ENCODE peak calls at places on chromosome 10, in four cellular contexts. N, P, Y and A are unnamed samples.
A peak's percentile ranks its signal among the peaks of the same experiment; 100 is the strongest.

GRCh38 chr10:122656741-122657140 is 42.9 kb downstream of the C10orf120 start:
- DNase-seq in P (no peak), N (no peak), Y (no peak), A (no peak)

GRCh38 chr10:59361659-59362183 is 628 bp downstream of the FAM13C start:
- DNase-seq in P (no peak), N (no peak), Y (no peak), A (no peak)

GRCh38 chr10:86657396-86658011 is 3.2 kb downstream of the OPN4 start:
- DNase-seq in Y (no peak), P (no peak), N (no peak), A (no peak)

GRCh38 chr10:17744395-17744841 is 7.6 kb upstream of the TMEM236 start:
- DNase-seq in Y (no peak), P (no peak), N (no peak), A (no peak)

GRCh38 chr10:16745061-16745460 is 72.2 kb downstream of the RSU1 start:
- DNase-seq in N (no peak), Y (no peak), P (no peak), A (no peak)

GRCh38 chr10:70682920-70683600 is 10.8 kb downstream of the ADAMTS14 start:
- DNase-seq in N (no peak), P (no peak), Y (no peak), A (no peak)

GRCh38 chr10:99551158-99551557 is 18.4 kb downstream of the NKX2-3 start:
- DNase-seq in P (no peak), Y (no peak), N (no peak), A (no peak)

GRCh38 chr10:104327745-104328635 is 10.3 kb downstream of the ITPRIP start:
- DNase-seq in N (peak; percentile 66), Y (no peak), P (no peak), A (peak; percentile 85)

GRCh38 chr10:49512121-49512809 is 26.7 kb downstream of the ERCC6 start:
- DNase-seq in P (no peak), Y (no peak), N (no peak), A (no peak)

GRCh38 chr10:13319166-13319565 is 19.3 kb upstream of the PHYH start:
- DNase-seq in N (no peak), Y (no peak), P (no peak), A (no peak)

GRCh38 chr10:88081457-88082054 is 218.1 kb downstream of the PTEN start:
- DNase-seq in Y (no peak), P (no peak), N (no peak), A (no peak)

GRCh38 chr10:88083597-88083989 is 220.2 kb downstream of the PTEN start:
- DNase-seq in N (no peak), Y (no peak), P (no peak), A (no peak)

GRCh38 chr10:88080213-88080612 is 216.8 kb downstream of the PTEN start:
- DNase-seq in P (no peak), N (no peak), Y (no peak), A (peak; percentile 40)

GRCh38 chr10:88082391-88082790 is 219.0 kb downstream of the PTEN start:
- DNase-seq in P (no peak), N (no peak), Y (no peak), A (no peak)

DNA sequence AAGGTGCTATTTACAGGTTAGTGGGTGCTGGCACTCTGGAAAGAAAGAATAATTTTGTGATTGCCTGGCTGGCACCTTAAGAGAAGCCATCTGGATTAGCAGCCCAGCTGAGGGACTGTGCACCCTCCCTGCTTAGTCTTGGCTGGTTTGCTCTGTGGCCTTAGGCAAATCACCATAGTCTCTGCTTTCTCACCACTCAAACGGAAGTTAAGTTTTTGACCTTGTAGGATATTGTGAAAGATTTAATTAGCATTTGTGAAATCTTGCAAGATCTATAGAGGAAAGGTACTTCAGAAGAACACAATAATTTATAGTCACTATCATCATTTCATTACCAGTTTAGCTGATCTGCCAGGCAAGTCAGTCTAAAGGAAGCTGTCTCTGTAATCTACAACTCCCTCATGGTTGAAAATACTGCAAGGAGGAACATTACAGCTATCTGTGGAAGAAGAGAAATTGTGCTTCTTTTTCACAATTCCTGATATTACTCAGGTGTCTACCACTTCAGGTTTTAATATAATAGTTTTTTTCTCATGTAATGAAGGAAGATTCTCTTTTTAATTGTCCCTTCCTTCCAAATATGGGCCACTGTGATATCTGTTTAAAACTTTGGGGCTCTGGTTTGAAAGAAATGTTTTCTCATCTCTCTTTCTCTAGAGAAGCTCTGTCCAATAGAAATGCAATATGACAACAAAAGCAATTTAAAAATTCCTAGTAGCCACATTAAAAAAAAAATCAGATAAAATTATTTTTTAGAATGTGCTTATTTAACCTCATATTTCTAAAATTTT is 219.6 kb downstream of the PTEN start:
- DNase-seq in N (no peak), Y (no peak), P (no peak), A (no peak)
- H3K4me1 ChIP-seq in N (no peaks in the 10 kb centered on the region), Y (peaks cover 4% of the 10 kb centered on the region), P (no peaks in the 10 kb centered on the region), A (peaks cover 8% of the 10 kb centered on the region)

DNA sequence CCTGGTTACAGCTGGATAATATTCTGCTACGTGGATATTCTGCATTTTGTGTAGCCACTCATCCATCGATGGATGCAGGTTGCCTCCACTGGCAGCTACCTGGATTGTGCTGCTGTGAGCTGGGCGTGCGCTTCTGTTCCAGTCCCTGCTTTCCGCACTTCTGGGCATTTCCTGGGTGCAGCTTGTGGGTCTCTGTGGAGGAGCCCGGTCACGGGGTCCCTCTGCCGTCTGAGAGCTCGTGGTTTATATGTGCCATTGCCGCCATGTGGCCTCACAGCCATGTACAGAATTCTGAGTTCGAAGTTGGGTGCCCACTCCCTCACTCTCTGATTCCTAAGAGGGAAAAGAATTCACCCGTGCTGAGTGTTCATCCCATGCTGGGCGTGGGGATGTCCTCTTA is 38.3 kb downstream of the JAKMIP3 start:
- DNase-seq in P (no peak), Y (no peak), N (no peak), A (no peak)
- H3K27me3 ChIP-seq in P (no peaks in the 10 kb centered on the region), Y (no peaks in the 10 kb centered on the region), N (no peaks in the 10 kb centered on the region), A (no peaks in the 10 kb centered on the region)

DNA sequence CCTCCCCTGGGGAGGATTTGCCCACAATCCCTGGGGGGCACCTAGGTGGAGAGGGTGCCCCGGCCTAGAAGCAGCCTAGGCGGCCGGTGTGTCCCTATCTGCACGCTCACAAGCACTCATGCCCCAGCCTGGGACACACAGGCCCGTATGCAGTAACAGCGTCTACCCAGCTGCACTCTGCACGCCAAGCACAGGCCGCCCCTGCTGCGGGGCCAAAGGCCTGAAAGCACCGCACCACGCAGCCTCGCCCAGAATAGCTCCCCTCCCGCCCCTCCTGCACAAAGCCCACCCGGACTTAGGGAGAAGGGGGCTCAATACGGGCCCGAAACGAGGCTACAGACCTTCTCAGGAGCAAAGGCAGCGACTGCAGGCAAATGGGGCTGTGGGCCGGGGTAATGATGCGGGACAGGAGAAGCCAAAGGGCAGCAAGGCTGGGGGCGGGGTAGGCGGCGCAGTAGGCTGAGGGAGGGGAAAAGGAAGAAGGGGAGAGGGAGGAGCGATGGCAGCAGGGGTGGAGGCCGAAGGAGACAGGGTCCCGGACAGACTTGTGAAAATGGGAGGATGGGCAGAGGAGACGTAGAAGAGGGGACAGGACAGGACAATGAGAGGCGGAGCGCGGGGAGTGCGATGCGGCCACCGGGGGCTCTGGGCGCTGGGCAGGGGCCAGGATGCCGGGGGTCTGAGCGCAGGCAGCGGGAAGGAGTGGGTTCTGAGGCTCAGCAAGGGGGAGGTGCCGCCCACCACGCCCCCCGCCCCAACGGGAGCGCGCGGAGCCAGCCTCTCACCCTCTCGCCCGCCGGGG is 544 bp downstream of the GPRIN2 start:
- DNase-seq in Y (peak; percentile 65), N (no peak), P (no peak), A (no peak)
- H3K4me3 ChIP-seq in Y (peak overlapping the region; percentile 29), N (peak overlapping the region; percentile 42), P (no peak overlapping the region), A (peak overlapping the region; percentile 21)

DNA sequence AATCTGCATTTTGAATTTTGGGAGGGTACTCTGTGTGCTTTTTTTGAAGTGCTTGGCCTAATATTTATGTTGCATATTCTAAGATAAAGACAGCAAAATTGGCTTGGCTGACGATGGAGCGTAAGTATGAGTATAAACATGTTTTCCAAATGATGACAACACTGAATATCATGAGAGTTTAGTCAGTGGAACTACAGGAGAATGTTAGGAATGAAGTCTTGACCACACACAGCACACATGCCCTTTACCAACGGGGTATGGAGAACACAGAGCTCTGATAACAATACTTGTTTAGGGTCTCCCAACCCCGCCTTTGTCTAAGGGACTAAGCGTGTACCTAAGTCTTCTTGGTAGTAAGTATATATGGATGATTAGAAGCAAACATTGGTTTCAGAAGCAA is 253.9 kb upstream of the FZD8 start:
- DNase-seq in Y (no peak), P (no peak), N (no peak), A (peak; percentile 52)
- H3K4me1 ChIP-seq in Y (peaks cover 5% of the 10 kb centered on the region), P (no peaks in the 10 kb centered on the region), N (no peaks in the 10 kb centered on the region), A (peaks cover 29% of the 10 kb centered on the region)

GRCh38 chr10:114043532-114044250 is at the start of gene ADRB1:
- DNase-seq in P (peak; percentile 19), N (peak; percentile 93), Y (peak; percentile 92), A (peak; percentile 86)

GRCh38 chr10:114038819-114039218 is 4.8 kb upstream of the ADRB1 start:
- DNase-seq in Y (no peak), N (no peak), P (no peak), A (no peak)

GRCh38 chr10:114044251-114045070 is 795 bp downstream of the ADRB1 start:
- DNase-seq in N (peak; percentile 47), Y (no peak), P (no peak), A (no peak)

GRCh38 chr10:114042895-114043531 is 653 bp upstream of the ADRB1 start:
- DNase-seq in P (no peak), Y (peak; percentile 43), N (peak; percentile 60), A (peak; percentile 59)

DNA sequence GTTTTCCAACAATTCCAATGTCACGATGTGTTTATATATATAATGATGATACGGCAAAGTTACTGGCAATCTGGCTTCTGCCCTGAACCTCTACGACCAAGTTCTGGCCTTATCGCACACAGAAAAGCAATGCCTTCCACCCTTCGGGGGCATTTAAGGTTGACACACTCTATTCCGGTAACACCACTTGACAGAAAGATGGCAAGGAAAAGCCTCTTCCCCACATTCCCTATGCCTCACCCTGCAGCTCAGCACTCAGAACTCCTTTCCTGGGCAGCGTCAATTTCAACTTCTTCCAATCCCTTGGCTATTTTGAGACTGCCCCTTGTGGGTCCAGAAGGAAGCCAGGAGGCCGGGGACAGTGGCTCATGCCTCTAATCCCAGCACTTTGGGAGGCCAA is 2.5 kb upstream of the ADRB1 start:
- DNase-seq in N (peak; percentile 19), Y (no peak), P (no peak), A (no peak)
- H3K27me3 ChIP-seq in N (peaks cover 66% of the 10 kb centered on the region), Y (no peaks in the 10 kb centered on the region), P (peaks cover 4% of the 10 kb centered on the region), A (peaks cover 11% of the 10 kb centered on the region)

GRCh38 chr10:124414077-124414476 is 4.6 kb downstream of the OAT start:
- DNase-seq in P (no peak), Y (no peak), N (no peak), A (no peak)
- H3K4me3 ChIP-seq in P (no peak overlapping the region), Y (no peak overlapping the region), N (no peak overlapping the region), A (no peak overlapping the region)

GRCh38 chr10:21721000-21721670 is 187.1 kb downstream of the MLLT10 start:
- DNase-seq in P (no peak), Y (no peak), N (no peak), A (no peak)
- H3K4me1 ChIP-seq in P (peaks cover 8% of the 10 kb centered on the region), Y (no peaks in the 10 kb centered on the region), N (peaks cover 15% of the 10 kb centered on the region), A (peaks cover 39% of the 10 kb centered on the region)